ENCODE peak calls at places on chromosomes 16 and 17, in nine cellular contexts. One of them, this sample, is unnamed.

GRCh38 chr16:3595521-3596021 is 15.8 kb downstream of the SLX4 start:
- DNase-seq in aorta: peak; percentile 75
- DNase-seq in activated naive CD8-positive, alpha-beta T cell treated with anti-CD3 and anti-CD28 coated beads, Interleukin-2, amount 50 U/mL, for 16 hours: no peak
- DNase-seq in DMS53: no peak
- DNase-seq in RPMI7951: no peak
- DNase-seq in ACHN: no peak
- DNase-seq in GM13977: no peak
- DNase-seq in CD8-positive, alpha-beta T cell: no peak
- DNase-seq in stimulated activated CD4-positive, alpha-beta T cell treated with anti-CD3 and anti-CD28 coated beads, Interleukin-12 subunit alpha, Interleukin-12 subunit beta, amount 100 ng/mL, for 4 hours: no peak
- DNase-seq in this sample: no peak

GRCh38 chr16:70163596-70163995 is 10.0 kb upstream of the CLEC18C start:
- DNase-seq in RPMI7951: no peak
- DNase-seq in CD8-positive, alpha-beta T cell: no peak
- DNase-seq in GM13977: no peak
- DNase-seq in ACHN: no peak
- DNase-seq in DMS53: no peak
- DNase-seq in stimulated activated CD4-positive, alpha-beta T cell treated with anti-CD3 and anti-CD28 coated beads, Interleukin-12 subunit alpha, Interleukin-12 subunit beta, amount 100 ng/mL, for 4 hours: no peak
- DNase-seq in activated naive CD8-positive, alpha-beta T cell treated with anti-CD3 and anti-CD28 coated beads, Interleukin-2, amount 50 U/mL, for 16 hours: no peak
- DNase-seq in aorta: peak; percentile 81
- DNase-seq in this sample: no peak

GRCh38 chr17:81550285-81550684 is 1.9 kb downstream of the FAAP100 start:
- DNase-seq in stimulated activated CD4-positive, alpha-beta T cell treated with anti-CD3 and anti-CD28 coated beads, Interleukin-12 subunit alpha, Interleukin-12 subunit beta, amount 100 ng/mL, for 4 hours: no peak
- DNase-seq in activated naive CD8-positive, alpha-beta T cell treated with anti-CD3 and anti-CD28 coated beads, Interleukin-2, amount 50 U/mL, for 16 hours: no peak
- DNase-seq in DMS53: no peak
- DNase-seq in aorta: no peak
- DNase-seq in CD8-positive, alpha-beta T cell: no peak
- DNase-seq in GM13977: no peak
- DNase-seq in RPMI7951: no peak
- DNase-seq in ACHN: no peak
- DNase-seq in this sample: no peak

GRCh38 chr16:9647981-9648701 is 534.1 kb downstream of the GRIN2A start:
- DNase-seq in aorta: no peak
- DNase-seq in RPMI7951: peak; percentile 25
- DNase-seq in ACHN: peak; percentile 55
- DNase-seq in GM13977: peak; percentile 21
- DNase-seq in DMS53: peak; percentile 60
- DNase-seq in activated naive CD8-positive, alpha-beta T cell treated with anti-CD3 and anti-CD28 coated beads, Interleukin-2, amount 50 U/mL, for 16 hours: no peak
- DNase-seq in CD8-positive, alpha-beta T cell: no peak
- DNase-seq in stimulated activated CD4-positive, alpha-beta T cell treated with anti-CD3 and anti-CD28 coated beads, Interleukin-12 subunit alpha, Interleukin-12 subunit beta, amount 100 ng/mL, for 4 hours: no peak
- DNase-seq in this sample: peak; percentile 36

GRCh38 chr16:58022601-58023371 is 2.8 kb upstream of the MMP15 start:
- DNase-seq in stimulated activated CD4-positive, alpha-beta T cell treated with anti-CD3 and anti-CD28 coated beads, Interleukin-12 subunit alpha, Interleukin-12 subunit beta, amount 100 ng/mL, for 4 hours: no peak
- DNase-seq in DMS53: peak; percentile 53
- DNase-seq in ACHN: peak; percentile 67
- DNase-seq in RPMI7951: peak; percentile 30
- DNase-seq in CD8-positive, alpha-beta T cell: no peak
- DNase-seq in aorta: peak; percentile 93
- DNase-seq in GM13977: no peak
- DNase-seq in activated naive CD8-positive, alpha-beta T cell treated with anti-CD3 and anti-CD28 coated beads, Interleukin-2, amount 50 U/mL, for 16 hours: no peak
- DNase-seq in this sample: no peak

GRCh38 chr17:81432873-81433451 is 37.7 kb downstream of the BAHCC1 start:
- DNase-seq in ACHN: peak; percentile 51
- DNase-seq in CD8-positive, alpha-beta T cell: no peak
- DNase-seq in RPMI7951: no peak
- DNase-seq in activated naive CD8-positive, alpha-beta T cell treated with anti-CD3 and anti-CD28 coated beads, Interleukin-2, amount 50 U/mL, for 16 hours: no peak
- DNase-seq in GM13977: no peak
- DNase-seq in DMS53: peak; percentile 94
- DNase-seq in aorta: no peak
- DNase-seq in stimulated activated CD4-positive, alpha-beta T cell treated with anti-CD3 and anti-CD28 coated beads, Interleukin-12 subunit alpha, Interleukin-12 subunit beta, amount 100 ng/mL, for 4 hours: no peak
- DNase-seq in this sample: no peak

GRCh38 chr16:49078571-49078970 is 203.1 kb downstream of the CBLN1 start:
- DNase-seq in activated naive CD8-positive, alpha-beta T cell treated with anti-CD3 and anti-CD28 coated beads, Interleukin-2, amount 50 U/mL, for 16 hours: no peak
- DNase-seq in GM13977: no peak
- DNase-seq in DMS53: no peak
- DNase-seq in aorta: no peak
- DNase-seq in ACHN: no peak
- DNase-seq in RPMI7951: no peak
- DNase-seq in stimulated activated CD4-positive, alpha-beta T cell treated with anti-CD3 and anti-CD28 coated beads, Interleukin-12 subunit alpha, Interleukin-12 subunit beta, amount 100 ng/mL, for 4 hours: no peak
- DNase-seq in CD8-positive, alpha-beta T cell: no peak
- DNase-seq in this sample: no peak

GRCh38 chr17:49985310-49985990 is 9.6 kb downstream of the DLX3 start:
- DNase-seq in GM13977: no peak
- DNase-seq in RPMI7951: no peak
- DNase-seq in stimulated activated CD4-positive, alpha-beta T cell treated with anti-CD3 and anti-CD28 coated beads, Interleukin-12 subunit alpha, Interleukin-12 subunit beta, amount 100 ng/mL, for 4 hours: no peak
- DNase-seq in aorta: peak; percentile 33
- DNase-seq in CD8-positive, alpha-beta T cell: no peak
- DNase-seq in DMS53: no peak
- DNase-seq in ACHN: no peak
- DNase-seq in activated naive CD8-positive, alpha-beta T cell treated with anti-CD3 and anti-CD28 coated beads, Interleukin-2, amount 50 U/mL, for 16 hours: no peak
- DNase-seq in this sample: no peak

GRCh38 chr16:29777576-29778360 is at the start of gene ZG16:
- DNase-seq in activated naive CD8-positive, alpha-beta T cell treated with anti-CD3 and anti-CD28 coated beads, Interleukin-2, amount 50 U/mL, for 16 hours: no peak
- DNase-seq in ACHN: no peak
- DNase-seq in DMS53: peak; percentile 37
- DNase-seq in CD8-positive, alpha-beta T cell: no peak
- DNase-seq in RPMI7951: no peak
- DNase-seq in GM13977: no peak
- DNase-seq in stimulated activated CD4-positive, alpha-beta T cell treated with anti-CD3 and anti-CD28 coated beads, Interleukin-12 subunit alpha, Interleukin-12 subunit beta, amount 100 ng/mL, for 4 hours: no peak
- DNase-seq in aorta: no peak
- DNase-seq in this sample: no peak

GRCh38 chr17:66975614-66976378 is 11.3 kb downstream of the CACNG4 start:
- DNase-seq in activated naive CD8-positive, alpha-beta T cell treated with anti-CD3 and anti-CD28 coated beads, Interleukin-2, amount 50 U/mL, for 16 hours: no peak
- DNase-seq in stimulated activated CD4-positive, alpha-beta T cell treated with anti-CD3 and anti-CD28 coated beads, Interleukin-12 subunit alpha, Interleukin-12 subunit beta, amount 100 ng/mL, for 4 hours: no peak
- DNase-seq in DMS53: peak; percentile 42
- DNase-seq in aorta: no peak
- DNase-seq in CD8-positive, alpha-beta T cell: no peak
- DNase-seq in ACHN: peak; percentile 48
- DNase-seq in RPMI7951: peak; percentile 25
- DNase-seq in GM13977: peak; percentile 43
- DNase-seq in this sample: peak; percentile 35

GRCh38 chr17:43856141-43856540 is 9.2 kb downstream of the CD300LG start:
- DNase-seq in DMS53: no peak
- DNase-seq in stimulated activated CD4-positive, alpha-beta T cell treated with anti-CD3 and anti-CD28 coated beads, Interleukin-12 subunit alpha, Interleukin-12 subunit beta, amount 100 ng/mL, for 4 hours: no peak
- DNase-seq in CD8-positive, alpha-beta T cell: no peak
- DNase-seq in ACHN: no peak
- DNase-seq in aorta: peak; percentile 12
- DNase-seq in GM13977: no peak
- DNase-seq in activated naive CD8-positive, alpha-beta T cell treated with anti-CD3 and anti-CD28 coated beads, Interleukin-2, amount 50 U/mL, for 16 hours: no peak
- DNase-seq in RPMI7951: no peak
- DNase-seq in this sample: no peak

GRCh38 chr17:57953703-57954420 is 1.4 kb downstream of the CUEDC1 start:
- DNase-seq in GM13977: no peak
- DNase-seq in ACHN: no peak
- DNase-seq in stimulated activated CD4-positive, alpha-beta T cell treated with anti-CD3 and anti-CD28 coated beads, Interleukin-12 subunit alpha, Interleukin-12 subunit beta, amount 100 ng/mL, for 4 hours: no peak
- DNase-seq in DMS53: peak; percentile 31
- DNase-seq in RPMI7951: no peak
- DNase-seq in aorta: peak; percentile 55
- DNase-seq in CD8-positive, alpha-beta T cell: no peak
- DNase-seq in activated naive CD8-positive, alpha-beta T cell treated with anti-CD3 and anti-CD28 coated beads, Interleukin-2, amount 50 U/mL, for 16 hours: no peak
- DNase-seq in this sample: no peak

GRCh38 chr17:68288804-68289203 is 2.1 kb downstream of the SLC16A6 start:
- DNase-seq in GM13977: peak; percentile 60
- DNase-seq in stimulated activated CD4-positive, alpha-beta T cell treated with anti-CD3 and anti-CD28 coated beads, Interleukin-12 subunit alpha, Interleukin-12 subunit beta, amount 100 ng/mL, for 4 hours: no peak
- DNase-seq in CD8-positive, alpha-beta T cell: no peak
- DNase-seq in aorta: no peak
- DNase-seq in activated naive CD8-positive, alpha-beta T cell treated with anti-CD3 and anti-CD28 coated beads, Interleukin-2, amount 50 U/mL, for 16 hours: no peak
- DNase-seq in ACHN: no peak
- DNase-seq in RPMI7951: no peak
- DNase-seq in DMS53: peak; percentile 27
- DNase-seq in this sample: no peak

GRCh38 chr17:46943511-46944393 is 20.8 kb downstream of the GOSR2 start:
- DNase-seq in ACHN: no peak
- DNase-seq in stimulated activated CD4-positive, alpha-beta T cell treated with anti-CD3 and anti-CD28 coated beads, Interleukin-12 subunit alpha, Interleukin-12 subunit beta, amount 100 ng/mL, for 4 hours: no peak
- DNase-seq in DMS53: peak; percentile 59
- DNase-seq in aorta: no peak
- DNase-seq in GM13977: no peak
- DNase-seq in activated naive CD8-positive, alpha-beta T cell treated with anti-CD3 and anti-CD28 coated beads, Interleukin-2, amount 50 U/mL, for 16 hours: no peak
- DNase-seq in RPMI7951: peak; percentile 88
- DNase-seq in CD8-positive, alpha-beta T cell: no peak
- DNase-seq in this sample: peak; percentile 18

GRCh38 chr16:27230562-27230991 is 27.3 kb downstream of the KDM8 start:
- DNase-seq in activated naive CD8-positive, alpha-beta T cell treated with anti-CD3 and anti-CD28 coated beads, Interleukin-2, amount 50 U/mL, for 16 hours: no peak
- DNase-seq in DMS53: no peak
- DNase-seq in GM13977: no peak
- DNase-seq in aorta: peak; percentile 64
- DNase-seq in CD8-positive, alpha-beta T cell: peak; percentile 62
- DNase-seq in ACHN: no peak
- DNase-seq in stimulated activated CD4-positive, alpha-beta T cell treated with anti-CD3 and anti-CD28 coated beads, Interleukin-12 subunit alpha, Interleukin-12 subunit beta, amount 100 ng/mL, for 4 hours: peak; percentile 43
- DNase-seq in RPMI7951: no peak
- DNase-seq in this sample: peak; percentile 53

GRCh38 chr17:43454888-43455287 is 28.9 kb upstream of the DHX8 start:
- DNase-seq in ACHN: no peak
- DNase-seq in activated naive CD8-positive, alpha-beta T cell treated with anti-CD3 and anti-CD28 coated beads, Interleukin-2, amount 50 U/mL, for 16 hours: no peak
- DNase-seq in aorta: no peak
- DNase-seq in CD8-positive, alpha-beta T cell: no peak
- DNase-seq in DMS53: no peak
- DNase-seq in stimulated activated CD4-positive, alpha-beta T cell treated with anti-CD3 and anti-CD28 coated beads, Interleukin-12 subunit alpha, Interleukin-12 subunit beta, amount 100 ng/mL, for 4 hours: no peak
- DNase-seq in RPMI7951: no peak
- DNase-seq in GM13977: no peak
- DNase-seq in this sample: no peak

This sample was measured in SW480.